ENCODE peak calls at places on chromosomes 16 and 17, in six cellular contexts. V is AG09319, N is ACHN, Z is WERI-Rb-1, R is D341Med, U is aorta. H is an unnamed sample.

GRCh38 chr17:64200080-64201042 is 62.7 kb downstream of the TEX2 start:
- DNase-seq in U (no peak), Z (no peak), R (no peak), N (no peak), V (no peak), H (no peak)

GRCh38 chr17:55870044-55870443 is 119.2 kb downstream of the PCTP start:
- DNase-seq in Z (no peak), V (no peak), U (no peak), N (no peak), R (no peak), H (no peak)

GRCh38 chr16:19098173-19098572 is 15.6 kb upstream of the ITPRIPL2 start:
- DNase-seq in R (no peak), N (no peak), V (no peak), U (no peak), Z (no peak), H (no peak)

GRCh38 chr16:72203401-72203800 is 31.4 kb upstream of the PMFBP1 start:
- DNase-seq in N (no peak), Z (no peak), R (no peak), U (no peak), V (no peak), H (no peak)

GRCh38 chr17:62085511-62086408 is 20.7 kb upstream of the MED13 start:
- DNase-seq in N (no peak), Z (no peak), U (no peak), R (no peak), V (no peak), H (peak)

GRCh38 chr17:74471341-74471740 is 4.9 kb downstream of the CD300A start:
- DNase-seq in U (no peak), Z (no peak), V (no peak), N (no peak), R (no peak), H (no peak)

GRCh38 chr17:68210570-68210969 is 37.3 kb upstream of the AMZ2 start:
- DNase-seq in U (peak), Z (no peak), R (no peak), N (no peak), V (no peak), H (no peak)

GRCh38 chr17:28527859-28528258 is 21.7 kb downstream of the FOXN1 start:
- DNase-seq in V (no peak), Z (no peak), R (no peak), N (no peak), U (no peak), H (no peak)

GRCh38 chr16:69089091-69089912 is 16.2 kb upstream of the HAS3 start:
- DNase-seq in V (no peak), N (peak), R (no peak), U (no peak), Z (no peak), H (peak)

GRCh38 chr16:49341706-49342105 is 31.9 kb upstream of the C16orf78 start:
- DNase-seq in U (no peak), Z (no peak), R (no peak), V (no peak), N (no peak), H (no peak)

GRCh38 chr17:39813631-39814030 is 50.5 kb downstream of the IKZF3 start:
- DNase-seq in R (no peak), N (no peak), Z (no peak), U (no peak), V (no peak), H (no peak)

GRCh38 chr16:67388591-67388990 is 4.7 kb downstream of the TPPP3 start:
- DNase-seq in R (peak), V (no peak), N (no peak), Z (no peak), U (peak), H (no peak)

GRCh38 chr17:31492880-31493655 is 101.6 kb downstream of the RAB11FIP4 start:
- DNase-seq in N (no peak), U (no peak), Z (no peak), V (no peak), R (no peak), H (no peak)

GRCh38 chr16:22077700-22078313 is 14.5 kb upstream of the VWA3A start:
- DNase-seq in V (peak), R (peak), U (peak), Z (peak), N (peak), H (peak)

GRCh38 chr17:72715906-72716572 is 376.4 kb downstream of the SLC39A11 start:
- DNase-seq in Z (no peak), R (no peak), N (peak), U (no peak), V (peak), H (peak)

GRCh38 chr17:20206591-20206990 is 197.4 kb downstream of the SPECC1 start:
- DNase-seq in N (peak), Z (no peak), V (peak), U (no peak), R (no peak), H (no peak)

GRCh38 chr16:1773703-1774455 is 945 bp upstream of the MRPS34 start:
- DNase-seq in Z (no peak), N (peak), R (no peak), V (no peak), U (no peak), H (no peak)

GRCh38 chr16:86680661-86681439 is 102.5 kb downstream of the FOXL1 start:
- DNase-seq in R (no peak), U (peak), Z (no peak), N (no peak), V (no peak), H (no peak)

GRCh38 chr17:17253445-17253844 is 16.5 kb upstream of the FLCN start:
- DNase-seq in U (no peak), V (no peak), N (no peak), Z (no peak), R (no peak), H (no peak)

GRCh38 chr16:65489531-65490023 is 367.7 kb upstream of the CDH11 start:
- DNase-seq in N (no peak), V (no peak), Z (no peak), U (no peak), R (no peak), H (no peak)

GRCh38 chr16:75497558-75497957 is 2.3 kb upstream of the CHST6 start:
- DNase-seq in U (no peak), Z (no peak), R (no peak), N (no peak), V (no peak), H (no peak)

GRCh38 chr17:57555636-57556175 is 189.4 kb downstream of the CCDC182 start:
- DNase-seq in U (no peak), N (no peak), R (no peak), V (no peak), Z (no peak), H (no peak)